ENCODE peak calls at places on chromosomes 2 and 18, in eight cellular contexts. G is nephron progenitor cell; L is activated CD8-positive, alpha-beta memory T cell treated with anti-CD3 and anti-CD28 coated beads, Interleukin-2, amount 50 U/mL, for 4 hours; C is KBM-7; M is hepatic stellate cell; R is AG09309; I is NCI-H1092; S is iPS DF 19.7. E is an unnamed sample.

GRCh38 chr2:237572021-237572741 is 5.8 kb downstream of the PRLH start:
- DNase-seq in G (peak; percentile 97), L (peak; percentile 88), C (peak; percentile 88), M (peak; percentile 98), R (peak; percentile 71), I (peak; percentile 70), S (no peak), E (peak; percentile 34)

GRCh38 chr18:62522178-62522509 is 681 bp upstream of the ZCCHC2 start:
- DNase-seq in G (no peak), L (no peak), C (no peak), M (no peak), R (no peak), I (no peak), S (no peak), E (no peak)

GRCh38 chr2:181684454-181685149 is 4.3 kb upstream of the NEUROD1 start:
- DNase-seq in G (no peak), L (no peak), C (no peak), M (no peak), R (no peak), I (no peak), S (no peak), E (no peak)

GRCh38 chr2:72182547-72183460 is 35.1 kb upstream of the CYP26B1 start:
- DNase-seq in G (no peak), L (no peak), C (no peak), M (no peak), R (no peak), I (no peak), S (no peak), E (no peak)

GRCh38 chr2:131394147-131394931 is 30.4 kb upstream of the RAB6D start:
- DNase-seq in G (peak; percentile 59), L (no peak), C (no peak), M (no peak), R (no peak), I (no peak), S (no peak), E (no peak)

GRCh38 chr2:67585400-67585799 is 188.3 kb downstream of the ETAA1 start:
- DNase-seq in G (no peak), L (no peak), C (no peak), M (no peak), R (no peak), I (no peak), S (no peak), E (no peak)

GRCh38 chr2:237968048-237968862 is 1.4 kb downstream of the UBE2F start:
- DNase-seq in G (no peak), L (peak; percentile 37), C (peak; percentile 93), M (peak; percentile 91), R (peak; percentile 57), I (no peak), S (no peak), E (peak; percentile 93)

GRCh38 chr2:207133862-207134519 is 31.8 kb downstream of the KLF7 start:
- DNase-seq in G (no peak), L (no peak), C (no peak), M (peak; percentile 55), R (peak; percentile 54), I (no peak), S (peak; percentile 50), E (no peak)

GRCh38 chr2:89833116-89833779 is 1141.8 kb downstream of the RPIA start:
- DNase-seq in G (no peak), L (no peak), C (no peak), M (no peak), R (no peak), I (no peak), S (no peak), E (no peak)

GRCh38 chr18:9428862-9429661 is 46.3 kb upstream of the RALBP1 start:
- DNase-seq in G (no peak), L (no peak), C (no peak), M (no peak), R (no peak), I (no peak), S (no peak), E (no peak)

GRCh38 chr2:140892911-140893637 is 1237.7 kb downstream of the LRP1B start:
- DNase-seq in G (no peak), L (no peak), C (no peak), M (no peak), R (no peak), I (no peak), S (no peak), E (no peak)

GRCh38 chr2:71748227-71748626 is 294.9 kb downstream of the DYSF start:
- DNase-seq in G (peak; percentile 35), L (no peak), C (no peak), M (peak; percentile 53), R (no peak), I (no peak), S (no peak), E (no peak)

E was measured in GF-D8.